ENCODE peak calls at places on chromosomes 3 and 15, in eight cellular contexts. S is sigmoid colon, M is SK-N-SH, Z is HepG2, H is ovary, T is suprapubic skin, B is tibial nerve, C is transverse colon. R is an unnamed sample.

GRCh38 chr3:37861540-37862051 is at the start of gene CTDSPL:
- DNase-seq in S (peak; percentile 68), M (peak; percentile 88), Z (peak; percentile 21), H (peak; percentile 56), T (no peak), B (no peak), C (peak; percentile 54), R (peak; percentile 62)

GRCh38 chr15:93943607-93944006 is 287.8 kb upstream of the MCTP2 start:
- DNase-seq in S (no peak), M (peak; percentile 9), Z (no peak), H (no peak), T (no peak), B (no peak), C (no peak), R (no peak)

GRCh38 chr3:127002195-127003174 is 19.6 kb downstream of the PLXNA1 start:
- DNase-seq in S (peak; percentile 93), M (peak; percentile 97), Z (no peak), H (peak; percentile 88), T (peak; percentile 91), B (peak; percentile 74), C (peak; percentile 55), R (peak; percentile 71)

GRCh38 chr3:170473358-170473757 is 54.7 kb downstream of the CLDN11 start:
- DNase-seq in S (no peak), M (no peak), Z (no peak), H (no peak), T (no peak), B (no peak), C (no peak), R (no peak)

GRCh38 chr3:146814601-146815315 is 209.6 kb upstream of the PLSCR5 start:
- DNase-seq in S (no peak), M (no peak), Z (no peak), H (no peak), T (no peak), B (no peak), C (no peak), R (no peak)

GRCh38 chr15:49103002-49103401 is 52.4 kb downstream of the COPS2 start:
- DNase-seq in S (no peak), M (no peak), Z (no peak), H (no peak), T (no peak), B (no peak), C (no peak), R (no peak)

GRCh38 chr15:90086868-90087268 is 15.4 kb downstream of the IDH2 start:
- DNase-seq in S (no peak), M (peak; percentile 77), Z (peak; percentile 44), H (no peak), T (no peak), B (peak; percentile 37), C (peak; percentile 55), R (no peak)

GRCh38 chr3:29463306-29463705 is 182.4 kb downstream of the RBMS3 start:
- DNase-seq in S (no peak), M (no peak), Z (no peak), H (no peak), T (no peak), B (no peak), C (no peak), R (no peak)

GRCh38 chr3:149382091-149382467 is 4.6 kb upstream of the TM4SF1 start:
- DNase-seq in S (no peak), M (no peak), Z (no peak), H (no peak), T (no peak), B (no peak), C (no peak), R (no peak)

GRCh38 chr3:27666277-27666676 is 55.8 kb downstream of the EOMES start:
- DNase-seq in S (no peak), M (no peak), Z (no peak), H (no peak), T (no peak), B (no peak), C (no peak), R (no peak)

GRCh38 chr3:49623071-49623470 is 51.1 kb upstream of the APEH start:
- DNase-seq in S (no peak), M (no peak), Z (no peak), H (no peak), T (no peak), B (no peak), C (no peak), R (no peak)

GRCh38 chr15:99472416-99473145 is 93.2 kb upstream of the MEF2A start:
- DNase-seq in S (peak; percentile 55), M (no peak), Z (peak; percentile 44), H (no peak), T (peak; percentile 37), B (no peak), C (no peak), R (no peak)

GRCh38 chr3:160953681-160954080 is 151.5 kb downstream of the B3GALNT1 start:
- DNase-seq in S (no peak), M (no peak), Z (no peak), H (no peak), T (no peak), B (no peak), C (no peak), R (no peak)

GRCh38 chr15:69253156-69253555 is 45.6 kb upstream of the PAQR5 start:
- DNase-seq in S (no peak), M (peak; percentile 33), Z (no peak), H (no peak), T (no peak), B (no peak), C (no peak), R (no peak)

DNA sequence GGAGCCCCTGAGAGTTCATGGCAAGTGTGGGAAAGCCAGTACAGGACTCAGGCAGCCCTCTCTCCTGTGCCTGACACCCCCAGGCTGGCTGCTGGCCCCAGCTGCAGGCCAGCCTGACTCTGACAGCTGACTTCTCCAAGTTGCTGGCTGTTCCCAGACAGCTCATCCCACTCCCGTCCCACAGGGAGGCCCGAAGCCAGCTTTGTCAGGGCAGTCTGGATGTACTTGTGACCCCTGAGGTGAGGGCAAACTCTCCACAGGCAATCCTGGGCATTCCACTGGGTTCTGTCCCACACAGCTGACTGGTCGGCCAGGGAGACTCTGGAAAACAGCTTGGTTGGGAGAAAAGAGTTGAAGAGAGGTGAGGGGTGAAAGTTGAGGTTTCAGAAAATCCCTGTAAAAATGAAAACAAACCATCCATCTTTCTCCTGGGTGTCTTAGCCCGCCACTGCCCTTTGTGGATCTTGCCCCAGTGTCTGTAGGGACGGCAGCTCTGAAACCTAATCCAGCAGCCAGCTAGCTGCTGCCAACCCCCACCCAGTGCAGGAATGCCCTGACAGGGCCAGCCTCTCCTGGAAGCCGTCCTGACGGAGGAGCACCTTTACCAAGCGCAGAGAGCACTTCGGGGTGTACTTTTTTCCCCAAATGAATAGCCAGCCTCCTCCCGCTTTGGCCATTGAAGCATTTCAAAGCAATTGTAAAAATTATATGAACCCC is 87.9 kb downstream of the DNAJB8 start:
- DNase-seq in S (peak; percentile 77), M (no peak), Z (no peak), H (no peak), T (no peak), B (no peak), C (no peak), R (no peak)
- TF ChIP-seq EP300 in S (no peak), M (no peak), Z (no peak), H (no peak), T (no peak), B (no peak), C (no peak), R (no peak)

GRCh38 chr3:14452676-14453367 is 50.4 kb downstream of the SLC6A6 start:
- DNase-seq in S (peak; percentile 98), M (no peak), Z (no peak), H (peak; percentile 97), T (peak; percentile 95), B (peak; percentile 88), C (peak; percentile 89), R (peak; percentile 94)

GRCh38 chr3:14448756-14449728 is 46.6 kb downstream of the SLC6A6 start:
- DNase-seq in S (no peak), M (no peak), Z (no peak), H (no peak), T (no peak), B (no peak), C (no peak), R (no peak)

GRCh38 chr3:14451844-14452533 is 49.6 kb downstream of the SLC6A6 start:
- DNase-seq in S (peak; percentile 94), M (no peak), Z (peak; percentile 76), H (peak; percentile 92), T (peak; percentile 93), B (peak; percentile 81), C (peak; percentile 51), R (peak; percentile 41)

GRCh38 chr3:14450506-14450905 is 48.1 kb downstream of the SLC6A6 start:
- DNase-seq in S (no peak), M (no peak), Z (no peak), H (no peak), T (no peak), B (no peak), C (no peak), R (no peak)

GRCh38 chr3:14450922-14451606 is 48.7 kb downstream of the SLC6A6 start:
- DNase-seq in S (no peak), M (no peak), Z (no peak), H (no peak), T (no peak), B (no peak), C (no peak), R (no peak)
- H3K36me3 ChIP-seq in S (peaks cover 7% of the 10 kb centered on the region), M (peaks cover 47% of the 10 kb centered on the region), Z (peaks cover 24% of the 10 kb centered on the region), H (no peaks in the 10 kb centered on the region), T (peaks cover 35% of the 10 kb centered on the region), B (no peaks in the 10 kb centered on the region), C (no peaks in the 10 kb centered on the region), R (peaks cover 45% of the 10 kb centered on the region)

DNA sequence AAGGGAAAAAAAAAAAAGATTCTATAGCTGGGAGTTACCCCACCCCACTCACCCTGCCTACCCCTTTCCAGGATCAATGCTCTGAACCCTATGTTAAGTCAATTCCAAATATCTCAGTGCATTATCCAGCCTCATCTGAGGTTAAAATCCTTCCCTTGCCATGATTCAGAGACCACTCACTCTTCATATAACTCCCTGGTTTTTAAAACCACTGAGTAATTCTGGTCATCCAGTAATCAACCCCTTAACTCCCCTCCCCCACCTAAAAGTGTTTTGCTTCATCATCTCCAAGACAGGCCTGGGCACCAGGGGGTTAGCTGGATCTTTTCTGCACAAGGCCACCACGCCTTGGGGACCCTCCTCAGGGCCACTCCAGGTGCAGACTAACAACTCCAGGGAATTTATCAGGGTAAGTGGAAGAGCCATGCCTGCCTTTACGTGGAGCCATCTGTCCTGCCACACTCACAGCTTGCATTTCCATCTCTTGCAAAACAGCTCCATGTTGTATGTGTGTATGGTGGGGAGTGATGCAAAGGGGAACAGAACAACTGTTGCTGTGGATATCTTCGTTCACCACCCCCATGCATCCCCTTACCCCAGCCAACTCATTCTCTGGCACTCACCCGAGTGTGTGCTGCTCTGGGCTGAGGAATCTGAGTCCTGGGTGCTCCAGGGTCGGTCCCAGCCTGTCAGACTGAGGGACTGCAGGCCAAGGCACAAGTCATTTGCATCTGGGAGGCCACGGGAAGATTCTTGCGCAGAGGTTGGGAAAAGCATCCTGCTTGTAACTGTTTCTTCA is 30.7 kb upstream of the RPS17 start:
- DNase-seq in S (peak; percentile 70), M (peak; percentile 42), Z (no peak), H (no peak), T (no peak), B (no peak), C (no peak), R (no peak)
- TF ChIP-seq EP300 in S (no peak), M (no peak), Z (no peak), H (no peak), T (no peak), B (no peak), C (no peak), R (no peak)

DNA sequence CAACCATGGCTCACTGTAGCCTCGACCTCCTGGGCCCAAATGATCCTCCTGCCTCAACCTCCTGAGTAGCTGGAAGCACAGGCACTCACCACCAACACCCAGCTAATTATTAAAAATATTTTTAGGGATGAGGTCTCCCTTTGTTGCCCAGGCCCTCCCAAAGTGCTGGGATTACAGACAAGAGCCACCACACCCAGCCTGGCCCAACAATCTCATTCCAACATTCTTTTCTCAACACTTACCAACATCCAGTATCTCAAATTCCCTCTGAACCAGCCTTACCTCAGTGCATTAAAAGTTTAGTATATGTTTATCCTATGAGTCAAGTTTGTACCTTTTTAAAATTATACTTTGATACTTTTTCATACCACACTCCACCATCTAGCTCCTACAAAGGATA is 25.0 kb downstream of the ANXA2 start:
- DNase-seq in S (no peak), M (no peak), Z (no peak), H (no peak), T (no peak), B (no peak), C (no peak), R (no peak)
- H3K36me3 ChIP-seq in S (peaks cover 5% of the 10 kb centered on the region), M (peaks cover 67% of the 10 kb centered on the region), Z (peaks cover 3% of the 10 kb centered on the region), H (no peaks in the 10 kb centered on the region), T (peaks cover 24% of the 10 kb centered on the region), B (no peaks in the 10 kb centered on the region), C (no peaks in the 10 kb centered on the region), R (peaks cover 34% of the 10 kb centered on the region)

R was measured in stomach.